ENCODE peak calls at places on chromosomes 11 and 22, in ten cellular contexts. X is body of pancreas, G is HCT116, C is psoas muscle, S is IMR-90, T is left ventricle myocardium inferior, B is mammary epithelial cell, P is hepatocyte, F is endothelial cell of umbilical vein, Q is sigmoid colon. Y is an unnamed sample. For H3K4me1, the result is how much of the 10 kb centered on the place peaks cover.

GRCh38 chr11:62542750-62543567 is 3.6 kb downstream of the AHNAK start:
- DNase-seq in X (peak), G (peak), C (peak), S (peak), T (peak), B (peak), P (peak), F (peak), Q (peak), Y (peak)

GRCh38 chr11:82557274-82557673 is 176.4 kb downstream of the FAM181B start:
- DNase-seq in X (peak), G (no peak), C (no peak), S (no peak), T (peak), B (no peak), P (no peak), F (no peak), Q (peak), Y (no peak)

GRCh38 chr11:111019449-111019848 is 226.1 kb upstream of the POU2AF2 start:
- DNase-seq in X (no peak), G (no peak), C (no peak), S (no peak), T (no peak), B (no peak), P (no peak), F (no peak), Q (no peak), Y (no peak)

GRCh38 chr11:18731949-18732821 is 6.2 kb upstream of the IGSF22 start:
- DNase-seq in X (peak), G (peak), C (no peak), S (peak), T (peak), B (peak), P (peak), F (peak), Q (no peak), Y (peak)

GRCh38 chr22:44578115-44578457 is 80.1 kb upstream of the RTL6 start:
- DNase-seq in X (no peak), G (no peak), C (peak), S (no peak), T (no peak), B (no peak), P (no peak), F (no peak), Q (peak), Y (no peak)

GRCh38 chr22:44204937-44205712 is 24.4 kb downstream of the PARVG start:
- DNase-seq in X (no peak), G (no peak), C (no peak), S (no peak), T (no peak), B (no peak), P (no peak), F (no peak), Q (peak), Y (no peak)

GRCh38 chr11:74157169-74157568 is 13.6 kb downstream of the C2CD3 start:
- DNase-seq in X (no peak), G (no peak), C (no peak), S (peak), T (no peak), B (peak), P (no peak), F (no peak), Q (no peak), Y (peak)

GRCh38 chr11:94417386-94417987 is 16.3 kb upstream of the GPR83 start:
- DNase-seq in X (peak), G (peak), C (no peak), S (peak), T (no peak), B (peak), P (peak), F (peak), Q (no peak), Y (peak)

GRCh38 chr11:18233912-18234311 is 2.7 kb downstream of the SAA4 start:
- DNase-seq in X (no peak), G (no peak), C (no peak), S (no peak), T (no peak), B (no peak), P (no peak), F (no peak), Q (no peak), Y (no peak)

GRCh38 chr11:116614306-116615210 is 158.2 kb downstream of the BUD13 start:
- DNase-seq in X (no peak), G (no peak), C (no peak), S (no peak), T (no peak), B (no peak), P (no peak), F (no peak), Q (peak), Y (no peak)

GRCh38 chr11:18394928-18395734 is 768 bp downstream of the LDHA start:
- DNase-seq in X (peak), G (no peak), C (peak), S (peak), T (no peak), B (peak), P (peak), F (peak), Q (no peak), Y (peak)

GRCh38 chr11:101929516-101929915 is 13.2 kb upstream of the ANGPTL5 start:
- DNase-seq in X (no peak), G (no peak), C (no peak), S (no peak), T (no peak), B (no peak), P (peak), F (no peak), Q (no peak), Y (no peak)

GRCh38 chr22:40857309-40857851 is 432 bp downstream of the XPNPEP3 start:
- DNase-seq in X (no peak), G (no peak), C (no peak), S (no peak), T (no peak), B (peak), P (no peak), F (no peak), Q (no peak), Y (peak)

GRCh38 chr11:61978703-61979661 is 11.5 kb upstream of the FTH1 start:
- DNase-seq in X (no peak), G (no peak), C (no peak), S (no peak), T (no peak), B (no peak), P (no peak), F (peak), Q (no peak), Y (peak)

GRCh38 chr22:47570300-47570685 is 807.8 kb downstream of the TBC1D22A start:
- DNase-seq in X (no peak), G (no peak), C (no peak), S (no peak), T (no peak), B (no peak), P (no peak), F (no peak), Q (no peak), Y (no peak)

GRCh38 chr22:27422442-27422841 is 379.1 kb downstream of the MN1 start:
- DNase-seq in X (no peak), G (no peak), C (no peak), S (no peak), T (no peak), B (peak), P (no peak), F (no peak), Q (no peak), Y (no peak)

GRCh38 chr22:45869448-45869847 is 107.5 kb downstream of the WNT7B start:
- DNase-seq in X (no peak), G (no peak), C (no peak), S (no peak), T (no peak), B (no peak), P (no peak), F (no peak), Q (no peak), Y (no peak)
- TF ChIP-seq CTCF in X (no peak), G (no peak), C (no peak), S (no peak), T (no peak), B (no peak), P (no peak), F (no peak), Q (no peak), Y (no peak)

GRCh38 chr22:46009730-46010129 is 32.8 kb upstream of the WNT7B start:
- DNase-seq in X (no peak), G (no peak), C (no peak), S (no peak), T (peak), B (no peak), P (no peak), F (no peak), Q (peak), Y (no peak)
- H3K4me1 ChIP-seq in X (half or more), G (under half), C (under half), S (under half), T (half or more), B (half or more), P (under half), F (under half), Q (under half), Y (under half)

DNA sequence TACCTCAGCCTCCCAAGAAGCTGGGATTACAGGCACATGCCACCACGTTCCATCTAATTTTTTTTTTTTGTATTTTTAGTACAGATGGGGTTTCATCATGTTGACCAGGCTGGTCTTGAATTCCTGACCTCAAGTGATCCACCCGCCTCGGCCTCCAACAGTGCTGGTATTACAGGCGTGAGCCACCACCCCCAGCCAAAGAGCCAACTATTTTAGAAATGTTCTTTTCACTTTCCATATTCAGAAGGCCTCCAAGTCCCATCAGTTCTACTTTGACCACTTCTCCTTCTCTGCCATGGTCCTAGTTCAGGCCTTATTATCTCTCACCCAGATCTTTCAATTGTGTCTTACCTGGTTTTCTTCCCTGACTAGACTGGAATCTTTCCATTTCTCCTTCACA is 48.2 kb downstream of the CCDC83 start:
- DNase-seq in X (no peak), G (no peak), C (no peak), S (no peak), T (no peak), B (no peak), P (no peak), F (no peak), Q (no peak), Y (no peak)
- TF ChIP-seq CTCF in X (no peak), G (no peak), C (no peak), S (no peak), T (no peak), B (no peak), P (no peak), F (no peak), Q (no peak), Y (no peak)

DNA sequence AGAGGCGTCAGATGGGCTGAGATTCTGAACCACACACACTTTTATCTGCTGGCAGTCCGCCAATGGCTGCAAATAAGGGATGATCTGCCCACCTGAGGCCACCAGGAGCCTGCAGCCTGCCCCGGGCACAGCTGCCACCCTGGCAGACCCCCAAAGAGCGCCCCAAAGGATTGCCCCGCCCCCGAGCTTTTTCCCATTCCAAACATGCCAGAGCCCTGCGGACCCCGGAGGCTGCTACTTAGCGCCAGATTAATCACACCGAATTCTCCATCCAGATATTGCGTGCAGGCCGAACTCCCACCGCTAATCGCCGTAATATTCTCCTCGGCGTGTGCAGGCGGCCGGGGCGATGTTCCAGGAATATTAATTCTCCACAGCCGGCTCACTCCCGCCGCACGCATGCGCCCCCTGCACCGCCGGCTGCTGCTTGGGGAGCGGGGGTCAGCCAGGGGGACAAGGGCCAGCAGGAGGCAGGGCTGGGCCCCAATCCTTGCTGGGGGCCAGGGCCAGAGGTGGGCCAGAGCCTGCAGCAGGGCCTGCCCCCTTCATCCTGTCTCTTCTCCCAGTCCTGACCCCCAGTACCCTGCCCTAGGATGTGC is 19.3 kb upstream of the TCF20 start:
- DNase-seq in X (no peak), G (no peak), C (no peak), S (no peak), T (no peak), B (no peak), P (no peak), F (no peak), Q (no peak), Y (no peak)
- H3K4me1 ChIP-seq in X (under half), G (under half), C (under half), S (under half), T (under half), B (under half), P (under half), F (under half), Q (under half), Y (under half)

DNA sequence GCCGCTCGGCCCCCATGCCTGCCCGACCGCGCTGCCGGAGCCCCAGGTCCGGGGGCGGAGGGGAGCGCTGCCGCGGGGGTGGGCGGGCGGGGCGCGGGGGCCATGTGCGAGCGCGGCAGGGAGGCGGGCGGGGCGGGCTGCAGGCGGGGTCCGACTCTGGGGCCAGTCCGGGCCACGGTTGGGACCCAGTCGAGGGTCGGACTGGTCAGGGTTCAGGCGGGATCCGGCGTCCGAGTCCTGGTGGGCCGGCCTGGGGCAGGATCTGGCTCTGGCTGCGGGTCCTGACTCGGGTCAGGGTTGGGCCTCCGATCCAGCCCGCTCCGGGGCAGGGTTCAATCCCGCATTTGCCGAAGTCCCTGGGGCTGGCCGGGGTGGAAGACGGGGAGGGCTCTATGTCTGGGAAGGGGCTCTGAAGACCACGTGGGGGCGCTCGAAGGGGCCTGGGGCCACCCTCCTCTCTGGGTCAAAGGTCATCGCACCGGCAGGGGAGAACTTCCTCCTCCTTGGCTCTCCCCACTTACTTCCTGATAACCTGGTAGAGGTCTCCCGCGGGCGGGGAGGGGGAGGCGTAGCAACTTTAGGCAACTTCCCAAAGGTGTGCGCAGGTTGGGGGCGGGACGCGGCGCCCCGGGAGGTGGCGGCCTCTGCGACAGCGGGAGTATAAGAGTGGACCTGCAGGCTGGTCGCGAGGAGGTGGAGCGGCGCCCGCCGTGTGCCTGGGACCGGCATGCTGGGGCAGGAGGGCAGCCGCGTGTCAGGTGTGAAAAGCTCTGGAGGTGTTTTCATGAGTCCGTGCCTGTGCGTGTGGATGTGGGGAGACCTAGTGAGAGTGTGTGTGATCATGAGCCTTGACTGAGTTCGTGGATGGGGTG is 603 bp downstream of the ESRRA start:
- DNase-seq in X (peak), G (peak), C (peak), S (peak), T (peak), B (peak), P (peak), F (peak), Q (peak), Y (peak)
- TF ChIP-seq CTCF in X (no peak), G (peak), C (peak), S (peak), T (peak), B (peak), P (peak), F (peak), Q (no peak), Y (peak)

GRCh38 chr11:10388096-10388495 is 67.0 kb upstream of the AMPD3 start:
- DNase-seq in X (no peak), G (no peak), C (no peak), S (no peak), T (no peak), B (no peak), P (peak), F (no peak), Q (no peak), Y (no peak)
- H3K4me1 ChIP-seq in X (under half), G (under half), C (under half), S (under half), T (under half), B (under half), P (under half), F (under half), Q (under half), Y (under half)

Y was measured in fibroblast of lung.